ENCODE peak calls at places on chromosomes 13 and 19, in five cellular contexts. M, S, W, T and C are unnamed samples.

GRCh38 chr19:33470686-33471085 is 50.9 kb downstream of the PEPD start:
- DNase-seq in M (no peak), T (no peak), W (no peak), S (no peak), C (no peak)

GRCh38 chr13:22198001-22198400 is 527.1 kb downstream of the FGF9 start:
- DNase-seq in W (no peak), S (no peak), M (no peak), T (no peak), C (no peak)

GRCh38 chr19:16371540-16371986 is 46.9 kb downstream of the KLF2 start:
- DNase-seq in W (no peak), S (no peak), T (no peak), M (no peak), C (no peak)

GRCh38 chr13:60370343-60370742 is 26.7 kb upstream of the TDRD3 start:
- DNase-seq in M (no peak), T (no peak), S (no peak), W (no peak), C (no peak)

GRCh38 chr13:111512707-111513106 is 192.3 kb downstream of the TEX29 start:
- DNase-seq in W (no peak), S (no peak), T (no peak), M (no peak), C (no peak)

GRCh38 chr13:80048802-80049201 is 292.1 kb downstream of the SPRY2 start:
- DNase-seq in S (peak), T (peak), M (peak), W (peak), C (no peak)

GRCh38 chr13:24142886-24143285 is 17.6 kb upstream of the SPATA13 start:
- DNase-seq in T (no peak), S (no peak), W (no peak), M (no peak), C (no peak)

GRCh38 chr19:40689339-40690049 is 957 bp downstream of the NUMBL start:
- DNase-seq in T (peak), W (peak), S (no peak), M (no peak), C (no peak)

GRCh38 chr19:48553676-48554384 is 1.9 kb downstream of the SULT2B1 start:
- DNase-seq in W (peak), M (no peak), T (peak), S (no peak), C (no peak)

GRCh38 chr13:80841346-80841882 is 500.5 kb upstream of the SPRY2 start:
- DNase-seq in T (no peak), M (no peak), W (no peak), S (no peak), C (no peak)

GRCh38 chr19:13537454-13537853 is 31.2 kb upstream of the CACNA1A start:
- DNase-seq in S (no peak), M (no peak), T (no peak), W (peak), C (peak)